ENCODE peak calls at places on chromosomes 16 and 17, in eight cellular contexts. Z is stomach, M is sigmoid colon, H is K562, T is HepG2, B is H1, V is transverse colon, G is suprapubic skin. J is an unnamed sample.

GRCh38 chr17:55632236-55632635 is 90.4 kb downstream of the TMEM100 start:
- DNase-seq in T (no peak), B (no peak), M (no peak), V (no peak), G (no peak), H (no peak), Z (no peak), J (no peak)

GRCh38 chr16:22198547-22199293 is 7.4 kb upstream of the EEF2K start:
- DNase-seq in B (no peak), M (no peak), T (no peak), G (no peak), Z (no peak), H (no peak), V (no peak), J (no peak)

GRCh38 chr17:7346761-7347614 is 5.0 kb upstream of the KCTD11 start:
- DNase-seq in V (no peak), T (no peak), Z (no peak), M (no peak), B (no peak), H (no peak), G (peak), J (no peak)

GRCh38 chr16:70438325-70438982 is 446 bp downstream of the ST3GAL2 start:
- DNase-seq in Z (no peak), G (peak), M (no peak), V (peak), B (no peak), T (no peak), H (peak), J (no peak)

GRCh38 chr17:70767102-70767701 is 597.9 kb downstream of the KCNJ2 start:
- DNase-seq in V (no peak), H (peak), M (no peak), B (no peak), G (no peak), Z (no peak), T (peak), J (no peak)

GRCh38 chr16:27111486-27111885 is 44.8 kb downstream of the C16orf82 start:
- DNase-seq in M (no peak), T (no peak), Z (no peak), H (no peak), V (no peak), B (no peak), G (no peak), J (no peak)

GRCh38 chr17:15431201-15431600 is 36.2 kb downstream of the CDRT4 start:
- DNase-seq in G (no peak), H (no peak), M (peak), B (no peak), Z (no peak), T (no peak), V (peak), J (no peak)

GRCh38 chr16:17403859-17404545 is 66.8 kb downstream of the XYLT1 start:
- DNase-seq in M (no peak), T (no peak), B (no peak), H (no peak), G (no peak), Z (no peak), V (no peak), J (no peak)

GRCh38 chr17:14198013-14198412 is 38.6 kb downstream of the CDRT15 start:
- DNase-seq in V (no peak), G (no peak), Z (peak), T (no peak), M (no peak), H (no peak), B (no peak), J (no peak)

GRCh38 chr17:2814499-2815341 is 18.5 kb downstream of the RAP1GAP2 start:
- DNase-seq in V (peak), T (no peak), B (no peak), H (no peak), M (no peak), Z (no peak), G (no peak), J (no peak)

GRCh38 chr17:72467841-72468653 is 347.2 kb downstream of the SOX9 start:
- DNase-seq in H (no peak), V (peak), Z (peak), M (no peak), B (no peak), T (no peak), G (no peak), J (no peak)

GRCh38 chr17:19409509-19409908 is 1.5 kb upstream of the RNF112 start:
- DNase-seq in T (no peak), H (no peak), M (no peak), G (no peak), Z (no peak), B (no peak), V (no peak), J (no peak)

GRCh38 chr16:69691980-69692911 is 34.1 kb downstream of the NQO1 start:
- DNase-seq in H (no peak), G (no peak), B (peak), M (no peak), T (no peak), V (no peak), Z (no peak), J (no peak)

GRCh38 chr17:41695134-41695661 is 6.5 kb downstream of the EIF1 start:
- DNase-seq in V (no peak), Z (no peak), M (no peak), T (no peak), B (no peak), H (no peak), G (no peak), J (no peak)

GRCh38 chr17:9414471-9414870 is 161.1 kb downstream of the STX8 start:
- DNase-seq in H (no peak), B (no peak), M (no peak), T (no peak), V (no peak), Z (no peak), G (no peak), J (no peak)

GRCh38 chr16:82294874-82295273 is 124.8 kb upstream of the MPHOSPH6 start:
- DNase-seq in G (no peak), B (no peak), H (no peak), T (no peak), M (no peak), Z (no peak), V (no peak), J (no peak)

GRCh38 chr16:77963185-77964044 is 58.9 kb upstream of the CLEC3A start:
- DNase-seq in V (no peak), B (peak), H (no peak), T (no peak), M (no peak), Z (no peak), G (no peak), J (no peak)

DNA sequence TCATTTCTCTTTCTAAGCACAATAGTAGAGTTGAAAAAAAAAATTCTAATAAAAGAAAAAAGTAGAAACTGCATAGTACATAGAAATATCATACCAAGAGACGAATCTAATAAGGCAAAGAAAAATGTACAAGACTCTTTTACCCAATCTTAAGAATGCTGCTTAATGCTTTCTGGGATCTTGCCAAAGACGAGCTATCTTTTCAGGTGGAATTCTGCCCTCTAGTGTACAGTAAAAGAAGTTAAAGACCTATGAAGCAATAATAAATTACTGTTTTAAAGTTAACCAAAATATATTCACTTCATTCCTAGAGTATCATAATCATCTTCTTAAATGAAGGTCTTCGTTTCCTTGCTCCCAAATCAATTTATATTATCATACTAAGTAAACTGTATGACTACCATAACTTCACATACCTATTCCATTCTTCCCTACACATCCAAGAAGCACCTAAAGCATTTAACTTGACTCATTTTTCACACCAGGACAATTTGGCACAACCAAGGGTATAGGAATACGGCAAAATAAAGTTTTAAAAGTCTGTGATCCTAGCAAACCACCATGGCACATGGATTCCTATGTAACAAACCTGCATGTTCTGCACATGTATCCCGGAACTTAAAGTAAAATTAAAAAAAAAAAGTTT is 47.7 kb downstream of the CFDP1 start:
- DNase-seq in Z (no peak), V (no peak), B (no peak), G (no peak), T (peak), H (peak), M (no peak), J (no peak)
- TF ChIP-seq CTCF in Z (no peak), V (peak), B (peak), G (peak), T (peak), H (no peak), M (peak), J (peak)

GRCh38 chr16:50697881-50698767 is 4.7 kb downstream of the NOD2 start:
- DNase-seq in Z (peak), M (no peak), H (no peak), B (no peak), V (peak), G (peak), T (no peak), J (no peak)
- TF ChIP-seq EP300 in Z (no peak), M (no peak), H (no peak), B (no peak), V (no peak), G (no peak), T (no peak), J (no peak)

GRCh38 chr16:660459-661183 is 7.3 kb upstream of the RHOT2 start:
- DNase-seq in T (no peak), V (peak), B (peak), H (peak), G (peak), M (peak), Z (peak), J (peak)
- TF ChIP-seq POLR2AphosphoS5 in T (no peak), V (peak), B (no peak), H (no peak), G (peak), M (peak), Z (peak), J (peak)

GRCh38 chr16:188674-189073 is 8.4 kb downstream of the HBQ1 start:
- DNase-seq in V (no peak), M (no peak), B (no peak), Z (no peak), T (peak), H (no peak), G (no peak), J (no peak)
- TF ChIP-seq CTCF in V (no peak), M (no peak), B (peak), Z (no peak), T (peak), H (peak), G (no peak), J (no peak)